ENCODE peak calls at places on chromosome 11, in eight cellular contexts. Q, L, Z, K, F, J, C and V are unnamed samples.

GRCh38 chr11:119853581-119854360 is 124.8 kb upstream of the NECTIN1 start:
- DNase-seq in Q (no peak), L (no peak), Z (no peak), K (no peak), F (no peak), J (no peak), C (no peak), V (no peak)

GRCh38 chr11:29260939-29261705 is 755.7 kb downstream of the KCNA4 start:
- DNase-seq in Q (no peak), L (no peak), Z (no peak), K (no peak), F (peak), J (no peak), C (no peak), V (peak)

GRCh38 chr11:70496591-70497535 is 98.5 kb downstream of the CTTN start:
- DNase-seq in Q (peak), L (no peak), Z (no peak), K (no peak), F (no peak), J (no peak), C (no peak), V (no peak)

GRCh38 chr11:109426442-109426841 is 4.5 kb downstream of the C11orf87 start:
- DNase-seq in Q (no peak), L (no peak), Z (peak), K (no peak), F (no peak), J (no peak), C (no peak), V (peak)

GRCh38 chr11:33044281-33044680 is 4.9 kb downstream of the TCP11L1 start:
- DNase-seq in Q (no peak), L (no peak), Z (no peak), K (no peak), F (no peak), J (no peak), C (no peak), V (peak)

GRCh38 chr11:22808559-22809197 is 20.9 kb downstream of the SVIP start:
- DNase-seq in Q (no peak), L (no peak), Z (no peak), K (no peak), F (no peak), J (no peak), C (no peak), V (no peak)

GRCh38 chr11:118913411-118914125 is 12.2 kb downstream of the BCL9L start:
- DNase-seq in Q (peak), L (no peak), Z (no peak), K (no peak), F (peak), J (no peak), C (peak), V (peak)

GRCh38 chr11:8260202-8260996 is 3.3 kb downstream of the LMO1 start:
- DNase-seq in Q (peak), L (no peak), Z (no peak), K (no peak), F (no peak), J (peak), C (no peak), V (no peak)

GRCh38 chr11:125276635-125277008 is 112.1 kb downstream of the PKNOX2 start:
- DNase-seq in Q (no peak), L (no peak), Z (no peak), K (no peak), F (no peak), J (no peak), C (no peak), V (no peak)

GRCh38 chr11:126062679-126063509 is at the start of gene CDON:
- DNase-seq in Q (peak), L (peak), Z (peak), K (peak), F (peak), J (peak), C (peak), V (peak)